ENCODE peak calls at places on chromosomes 11 and 22, in seven cellular contexts. J is EL; N is NCI-H1105; C is right atrium auricular region; B is H9; R is stimulated activated naive CD4-positive, alpha-beta T cell; S is left ventricle myocardium superior. U is an unnamed sample.

GRCh38 chr11:19978668-19979518 is 181.4 kb downstream of the DBX1 start:
- DNase-seq in J (peak), N (no peak), C (no peak), B (no peak), R (no peak), S (no peak), U (no peak)

GRCh38 chr11:120900642-120901041 is 123.3 kb upstream of the TBCEL start:
- DNase-seq in J (no peak), N (no peak), C (no peak), B (no peak), R (no peak), S (no peak), U (no peak)

GRCh38 chr11:19368726-19369364 is 128.1 kb upstream of the E2F8 start:
- DNase-seq in J (peak), N (no peak), C (no peak), B (no peak), R (no peak), S (no peak), U (no peak)

GRCh38 chr22:36349726-36350125 is 38.0 kb downstream of the MYH9 start:
- DNase-seq in J (no peak), N (no peak), C (no peak), B (no peak), R (no peak), S (no peak), U (no peak)

GRCh38 chr11:111064118-111064517 is 181.4 kb upstream of the POU2AF2 start:
- DNase-seq in J (peak), N (no peak), C (no peak), B (no peak), R (no peak), S (no peak), U (no peak)

GRCh38 chr11:71272161-71272560 is 19.8 kb upstream of the SHANK2 start:
- DNase-seq in J (no peak), N (no peak), C (no peak), B (no peak), R (no peak), S (no peak), U (no peak)

GRCh38 chr11:86800076-86800955 is at the start of gene PRSS23:
- DNase-seq in J (peak), N (peak), C (no peak), B (peak), R (no peak), S (peak), U (peak)

GRCh38 chr11:22466809-22467208 is 128.6 kb downstream of the SLC17A6 start:
- DNase-seq in J (peak), N (no peak), C (no peak), B (no peak), R (no peak), S (no peak), U (no peak)

GRCh38 chr11:120229451-120230424 is 10.2 kb upstream of the POU2F3 start:
- DNase-seq in J (no peak), N (no peak), C (no peak), B (no peak), R (peak), S (peak), U (no peak)